ENCODE peak calls at places on chromosome 9, in four cellular contexts. V is body of pancreas, E is AG09309, A is mucosa of descending colon. R is an unnamed sample.

GRCh38 chr9:83406901-83407300 is 131.3 kb downstream of the FRMD3 start:
- DNase-seq in E (no peak), V (no peak), A (no peak), R (no peak)

GRCh38 chr9:136378171-136379002 is 4.9 kb upstream of the CARD9 start:
- DNase-seq in A (no peak), E (no peak), V (no peak), R (no peak)

GRCh38 chr9:129888809-129889460 is 53.7 kb downstream of the USP20 start:
- DNase-seq in A (peak; percentile 42), V (no peak), E (no peak), R (no peak)

GRCh38 chr9:129769582-129770107 is 16.8 kb upstream of the PTGES start:
- DNase-seq in E (no peak), A (no peak), V (no peak), R (no peak)

GRCh38 chr9:81431662-81432061 is 257.7 kb downstream of the TLE1 start:
- DNase-seq in E (peak; percentile 97), A (no peak), V (no peak), R (no peak)

GRCh38 chr9:124770359-124771020 is 621 bp downstream of the NR6A1 start:
- DNase-seq in V (peak; percentile 31), E (no peak), A (peak; percentile 66), R (no peak)

GRCh38 chr9:89606049-89606481 is 1.3 kb downstream of the GADD45G start:
- DNase-seq in E (peak; percentile 20), V (peak; percentile 89), A (peak; percentile 86), R (peak; percentile 83)

GRCh38 chr9:31736581-31737179 is 647.8 kb upstream of the ACO1 start:
- DNase-seq in E (no peak), V (no peak), A (no peak), R (no peak)

GRCh38 chr9:70081120-70081495 is 37.5 kb downstream of the MAMDC2 start:
- DNase-seq in V (no peak), E (no peak), A (no peak), R (peak; percentile 28)

GRCh38 chr9:27384262-27385014 is 87.5 kb upstream of the EQTN start:
- DNase-seq in V (no peak), E (no peak), A (no peak), R (no peak)

GRCh38 chr9:112312139-112312538 is 21.3 kb downstream of the PTBP3 start:
- DNase-seq in V (no peak), A (no peak), E (no peak), R (no peak)

GRCh38 chr9:126694206-126695081 is 80.7 kb downstream of the LMX1B start:
- DNase-seq in V (no peak), A (peak; percentile 12), E (no peak), R (peak; percentile 79)

GRCh38 chr9:138111607-138112006 is 234.0 kb downstream of the CACNA1B start:
- DNase-seq in A (no peak), V (no peak), E (no peak), R (no peak)

GRCh38 chr9:135088979-135089847 is 1.7 kb downstream of the OLFM1 start:
- DNase-seq in V (no peak), E (no peak), A (no peak), R (no peak)
- H3K4me3 ChIP-seq in V (no peak overlapping the region), E (no peak overlapping the region), A (no peak overlapping the region), R (no peak overlapping the region)

GRCh38 chr9:92747459-92748232 is 17.0 kb downstream of the BICD2 start:
- DNase-seq in V (no peak), A (no peak), E (no peak), R (peak; percentile 65)

GRCh38 chr9:92748233-92748497 is 16.5 kb downstream of the BICD2 start:
- DNase-seq in E (no peak), A (no peak), V (no peak), R (no peak)

GRCh38 chr9:92746567-92747458 is 17.8 kb downstream of the BICD2 start:
- DNase-seq in E (no peak), V (no peak), A (no peak), R (no peak)

GRCh38 chr9:92749934-92750315 is 14.7 kb downstream of the BICD2 start:
- DNase-seq in E (no peak), A (no peak), V (no peak), R (no peak)

DNA sequence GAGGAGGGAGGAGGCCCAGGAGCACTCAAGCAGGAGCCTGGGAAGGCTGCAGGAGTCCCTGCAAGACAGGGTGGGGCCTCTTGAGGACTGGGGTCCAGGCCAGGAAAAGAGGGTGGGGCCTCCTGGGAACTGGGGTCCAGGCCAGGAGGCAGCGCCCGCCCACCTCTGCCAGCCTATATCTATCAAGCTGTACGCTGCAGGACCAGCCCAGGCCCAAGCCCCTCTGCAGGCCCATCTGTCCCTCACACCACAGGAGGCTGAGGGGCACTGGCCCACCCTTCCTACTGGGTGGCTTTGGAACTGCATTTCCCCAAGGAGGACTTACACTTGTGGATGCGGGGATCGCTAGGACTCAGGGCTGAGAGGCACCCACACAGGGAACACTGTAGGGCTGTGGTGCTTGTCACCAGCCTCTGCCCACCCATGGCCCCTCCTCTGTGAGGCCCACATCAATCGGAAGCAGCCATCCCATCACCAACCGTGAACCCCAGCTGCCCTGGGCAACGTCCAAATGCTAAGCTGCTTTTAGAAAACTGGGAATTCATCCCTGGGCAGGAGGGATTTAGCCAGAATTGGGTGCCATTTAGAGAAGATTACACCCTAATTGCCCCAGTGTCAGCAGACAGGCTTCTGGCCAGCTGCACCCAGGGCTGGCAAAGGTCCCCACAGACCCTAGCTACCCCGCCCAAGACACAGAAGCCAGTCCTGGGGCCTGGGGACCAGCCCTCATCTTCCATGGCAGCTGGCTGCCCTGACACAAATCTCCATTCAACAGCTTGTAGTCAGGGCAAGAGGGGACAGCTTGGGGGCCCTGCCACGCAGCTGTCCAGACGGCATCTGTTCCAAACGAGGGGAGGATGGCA is 15.3 kb downstream of the BICD2 start:
- DNase-seq in E (no peak), V (no peak), A (no peak), R (no peak)
- TF ChIP-seq CTCF in E (no peak), V (no peak), A (no peak), R (peak; percentile 14)

GRCh38 chr9:86946712-86947145 is 577 bp downstream of the GAS1 start:
- DNase-seq in V (peak; percentile 60), E (no peak), A (peak; percentile 55), R (no peak)

GRCh38 chr9:86944974-86945867 is 2.1 kb downstream of the GAS1 start:
- DNase-seq in A (no peak), V (peak; percentile 46), E (no peak), R (no peak)

GRCh38 chr9:86943871-86944240 is 3.5 kb downstream of the GAS1 start:
- DNase-seq in V (no peak), E (no peak), A (no peak), R (no peak)

GRCh38 chr9:86947146-86948081 is at the start of gene GAS1:
- DNase-seq in V (peak; percentile 95), E (peak; percentile 97), A (peak; percentile 74), R (peak; percentile 89)

GRCh38 chr9:86945868-86946711 is 1.2 kb downstream of the GAS1 start:
- DNase-seq in V (peak; percentile 85), E (no peak), A (peak; percentile 67), R (peak; percentile 84)
- H3K4me3 ChIP-seq in V (peak overlapping the region; percentile 53), E (peak overlapping the region; percentile 61), A (peak overlapping the region; percentile 44), R (peak overlapping the region; percentile 60)

GRCh38 chr9:120899490-120900037 is 22.6 kb upstream of the PHF19 start:
- DNase-seq in A (no peak), V (no peak), E (no peak), R (no peak)
- TF ChIP-seq CTCF in A (no peak), V (no peak), E (no peak), R (no peak)

GRCh38 chr9:79360387-79361347 is 211.1 kb upstream of the TLE4 start:
- DNase-seq in V (no peak), E (no peak), A (no peak), R (no peak)
- H3K4me3 ChIP-seq in V (no peak overlapping the region), E (no peak overlapping the region), A (no peak overlapping the region), R (no peak overlapping the region)